ENCODE peak calls at places on chromosomes 11 and 22, in ten cellular contexts. A is right cardiac atrium; O is breast epithelium; T is fibroblast of lung; L is left ventricle myocardium inferior; R is heart left ventricle; B is A549; Z is neuronal stem cell; D is effector memory CD4-positive, alpha-beta T cell; M is upper lobe of right lung. K is an unnamed sample. For H3K4me1 and H3K9me3, the result is how much of the 10 kb centered on the place peaks cover.

GRCh38 chr11:74870485-74870884 is 78.4 kb downstream of the XRRA1 start:
- DNase-seq in A (no peak), O (no peak), T (peak), L (no peak), R (no peak), B (peak), Z (no peak), D (no peak), M (no peak), K (peak)

GRCh38 chr22:27632451-27633295 is 168.9 kb downstream of the MN1 start:
- DNase-seq in A (peak), O (no peak), T (no peak), L (peak), R (peak), B (no peak), Z (no peak), D (no peak), M (no peak), K (no peak)

GRCh38 chr11:16194566-16194965 is 161.8 kb downstream of the SOX6 start:
- DNase-seq in A (peak), O (no peak), T (no peak), L (no peak), R (peak), B (no peak), Z (no peak), D (no peak), M (no peak), K (no peak)

GRCh38 chr11:109424893-109425292 is 2.9 kb downstream of the C11orf87 start:
- DNase-seq in A (no peak), O (no peak), T (no peak), L (no peak), R (no peak), B (no peak), Z (peak), D (no peak), M (peak), K (no peak)

GRCh38 chr11:19666951-19667350 is 45.7 kb upstream of the NAV2 start:
- DNase-seq in A (no peak), O (no peak), T (no peak), L (no peak), R (no peak), B (no peak), Z (no peak), D (no peak), M (no peak), K (no peak)

GRCh38 chr11:28383471-28383870 is 275.3 kb downstream of the METTL15 start:
- DNase-seq in A (no peak), O (no peak), T (peak), L (no peak), R (no peak), B (no peak), Z (no peak), D (no peak), M (no peak), K (no peak)

GRCh38 chr11:22082788-22083187 is 110.1 kb upstream of the ANO5 start:
- DNase-seq in A (no peak), O (no peak), T (no peak), L (no peak), R (no peak), B (no peak), Z (no peak), D (no peak), M (no peak), K (no peak)

GRCh38 chr11:47616726-47617416 is 22.7 kb upstream of the C1QTNF4 start:
- DNase-seq in A (peak), O (no peak), T (peak), L (no peak), R (peak), B (peak), Z (no peak), D (no peak), M (no peak), K (no peak)

GRCh38 chr11:67369801-67370284 is 3.6 kb downstream of the CLCF1 start:
- DNase-seq in A (no peak), O (no peak), T (no peak), L (no peak), R (no peak), B (no peak), Z (no peak), D (no peak), M (no peak), K (no peak)

GRCh38 chr11:133694701-133695100 is 150.6 kb downstream of the SPATA19 start:
- DNase-seq in A (no peak), O (no peak), T (no peak), L (no peak), R (no peak), B (no peak), Z (no peak), D (no peak), M (no peak), K (no peak)

GRCh38 chr22:38120359-38121110 is 10.1 kb upstream of the BAIAP2L2 start:
- DNase-seq in A (no peak), O (no peak), T (no peak), L (no peak), R (no peak), B (no peak), Z (no peak), D (no peak), M (no peak), K (no peak)

GRCh38 chr11:93525601-93526000 is 17.6 kb downstream of the SMCO4 start:
- DNase-seq in A (no peak), O (no peak), T (peak), L (no peak), R (peak), B (no peak), Z (no peak), D (no peak), M (no peak), K (no peak)

GRCh38 chr11:112085822-112086421 is 634 bp downstream of the TIMM8B start:
- DNase-seq in A (no peak), O (no peak), T (peak), L (no peak), R (no peak), B (peak), Z (no peak), D (peak), M (no peak), K (no peak)

GRCh38 chr11:20367313-20367948 is 3.9 kb downstream of the HTATIP2 start:
- DNase-seq in A (peak), O (no peak), T (peak), L (no peak), R (no peak), B (peak), Z (no peak), D (no peak), M (no peak), K (no peak)

GRCh38 chr11:15651782-15652181 is 537.1 kb downstream of the INSC start:
- DNase-seq in A (peak), O (no peak), T (peak), L (no peak), R (no peak), B (no peak), Z (no peak), D (no peak), M (no peak), K (no peak)

GRCh38 chr22:26502688-26503561 is 9.3 kb downstream of the TFIP11 start:
- DNase-seq in A (peak), O (no peak), T (peak), L (peak), R (peak), B (peak), Z (peak), D (peak), M (no peak), K (no peak)

GRCh38 chr11:16591157-16591556 is 147.3 kb upstream of the C11orf58 start:
- DNase-seq in A (no peak), O (no peak), T (no peak), L (no peak), R (no peak), B (no peak), Z (no peak), D (no peak), M (no peak), K (no peak)

GRCh38 chr11:68440254-68440653 is 20.3 kb upstream of the PPP6R3 start:
- DNase-seq in A (no peak), O (no peak), T (peak), L (no peak), R (no peak), B (no peak), Z (no peak), D (no peak), M (no peak), K (no peak)

GRCh38 chr11:45333506-45333971 is 47.4 kb upstream of the SYT13 start:
- DNase-seq in A (peak), O (no peak), T (peak), L (peak), R (peak), B (peak), Z (no peak), D (no peak), M (no peak), K (no peak)

GRCh38 chr11:93738647-93739081 is 2.6 kb downstream of the TAF1D start:
- DNase-seq in A (no peak), O (no peak), T (no peak), L (no peak), R (no peak), B (no peak), Z (no peak), D (no peak), M (no peak), K (no peak)

GRCh38 chr11:70048279-70049024 is 29.7 kb upstream of the ANO1 start:
- DNase-seq in A (no peak), O (peak), T (no peak), L (no peak), R (no peak), B (peak), Z (peak), D (no peak), M (no peak), K (no peak)

GRCh38 chr11:66847461-66848232 is 4.4 kb downstream of the RCE1 start:
- DNase-seq in A (peak), O (peak), T (no peak), L (no peak), R (no peak), B (no peak), Z (no peak), D (no peak), M (no peak), K (no peak)

GRCh38 chr22:40635940-40636379 is 559 bp downstream of the MRTFA start:
- DNase-seq in A (no peak), O (no peak), T (no peak), L (no peak), R (no peak), B (no peak), Z (no peak), D (no peak), M (no peak), K (no peak)

GRCh38 chr11:17352925-17353227 is 1.3 kb downstream of the NCR3LG1 start:
- DNase-seq in A (peak), O (peak), T (peak), L (peak), R (peak), B (peak), Z (no peak), D (peak), M (peak), K (no peak)

GRCh38 chr11:118623291-118623655 is 15.9 kb downstream of the PHLDB1 start:
- DNase-seq in A (peak), O (peak), T (no peak), L (no peak), R (peak), B (peak), Z (no peak), D (no peak), M (no peak), K (no peak)

GRCh38 chr11:35593143-35593542 is 25.1 kb upstream of the FJX1 start:
- DNase-seq in A (no peak), O (no peak), T (peak), L (no peak), R (no peak), B (no peak), Z (no peak), D (no peak), M (no peak), K (no peak)

GRCh38 chr22:45473626-45474237 is 29.0 kb upstream of the FBLN1 start:
- DNase-seq in A (no peak), O (no peak), T (no peak), L (no peak), R (no peak), B (no peak), Z (no peak), D (no peak), M (peak), K (no peak)

GRCh38 chr22:29224121-29224858 is 18.6 kb downstream of the EMID1 start:
- DNase-seq in A (peak), O (no peak), T (peak), L (no peak), R (no peak), B (no peak), Z (no peak), D (no peak), M (peak), K (no peak)

GRCh38 chr11:115418626-115419025 is 85.6 kb downstream of the CADM1 start:
- DNase-seq in A (no peak), O (no peak), T (no peak), L (no peak), R (no peak), B (no peak), Z (no peak), D (no peak), M (no peak), K (no peak)

GRCh38 chr11:11608783-11609232 is 13.0 kb downstream of the GALNT18 start:
- DNase-seq in A (no peak), O (no peak), T (peak), L (no peak), R (no peak), B (peak), Z (no peak), D (no peak), M (no peak), K (no peak)

GRCh38 chr11:82315093-82315492 is 418.6 kb downstream of the FAM181B start:
- DNase-seq in A (no peak), O (no peak), T (no peak), L (no peak), R (no peak), B (peak), Z (peak), D (no peak), M (no peak), K (peak)

GRCh38 chr11:75625970-75626691 is 42.7 kb downstream of the MAP6 start:
- DNase-seq in A (no peak), O (no peak), T (peak), L (no peak), R (no peak), B (peak), Z (no peak), D (no peak), M (no peak), K (no peak)

GRCh38 chr22:33865996-33866395 is 54.3 kb downstream of the LARGE1 start:
- DNase-seq in A (no peak), O (no peak), T (no peak), L (no peak), R (no peak), B (no peak), Z (no peak), D (no peak), M (no peak), K (no peak)

GRCh38 chr22:49776053-49776511 is 51.6 kb downstream of the BRD1 start:
- DNase-seq in A (no peak), O (no peak), T (no peak), L (no peak), R (no peak), B (no peak), Z (no peak), D (no peak), M (no peak), K (no peak)

GRCh38 chr22:49776891-49777290 is 50.8 kb downstream of the BRD1 start:
- DNase-seq in A (peak), O (no peak), T (no peak), L (no peak), R (no peak), B (no peak), Z (no peak), D (no peak), M (no peak), K (no peak)

GRCh38 chr22:49774046-49774445 is 53.6 kb downstream of the BRD1 start:
- DNase-seq in A (peak), O (no peak), T (no peak), L (no peak), R (no peak), B (no peak), Z (no peak), D (no peak), M (no peak), K (no peak)

GRCh38 chr22:49774499-49775151 is 53.0 kb downstream of the BRD1 start:
- DNase-seq in A (peak), O (no peak), T (no peak), L (no peak), R (no peak), B (no peak), Z (no peak), D (no peak), M (no peak), K (no peak)

DNA sequence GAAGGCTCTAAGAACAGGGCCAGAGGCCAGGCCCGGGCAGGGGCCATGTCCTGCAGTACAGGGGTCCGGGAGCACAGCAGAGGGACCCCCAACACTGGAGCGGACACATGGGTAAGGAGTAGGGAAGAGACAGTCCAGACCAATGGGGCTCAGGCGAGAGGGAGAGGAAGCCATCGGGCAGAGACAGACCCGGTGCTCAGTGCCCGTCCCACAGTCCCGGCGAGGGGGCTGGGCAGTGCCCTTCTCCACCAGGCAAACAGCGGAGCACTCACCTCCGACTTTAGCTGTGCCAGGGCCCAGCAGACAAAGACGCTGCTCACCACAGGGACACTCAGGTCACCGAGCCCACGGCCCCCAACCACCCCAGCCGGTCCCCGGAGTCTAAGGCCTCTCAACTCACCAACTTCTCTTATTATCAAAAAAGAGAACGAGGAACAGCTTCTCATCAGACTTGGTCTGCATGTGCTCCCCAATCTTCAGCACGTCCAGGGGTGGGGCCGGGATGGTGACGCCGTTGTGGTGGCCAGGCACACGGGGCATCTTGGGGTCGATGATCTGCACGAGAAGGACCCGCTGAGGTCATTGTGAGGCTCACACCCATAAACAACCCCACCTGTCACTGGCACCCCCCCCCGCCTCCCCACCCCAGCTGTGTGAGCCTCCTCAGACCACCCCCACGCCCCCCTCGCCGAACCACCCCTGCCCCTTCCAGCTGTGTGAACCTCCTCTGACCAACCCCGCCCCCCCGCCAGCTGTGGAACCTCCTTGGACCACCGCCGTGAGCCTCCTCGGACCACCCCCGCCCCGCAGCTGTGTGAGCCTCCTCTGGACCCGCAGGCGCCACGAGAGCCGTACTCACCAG is 52.3 kb downstream of the BRD1 start:
- DNase-seq in A (peak), O (no peak), T (no peak), L (no peak), R (no peak), B (no peak), Z (no peak), D (no peak), M (no peak), K (no peak)
- H3K4me1 ChIP-seq in A (under half), O (under half), T (under half), L (under half), R (under half), B (under half), Z (under half), D (under half), M (under half), K (under half)

GRCh38 chr22:47604563-47604962 is 842.1 kb downstream of the TBC1D22A start:
- DNase-seq in A (no peak), O (no peak), T (no peak), L (no peak), R (no peak), B (no peak), Z (no peak), D (no peak), M (peak), K (no peak)

GRCh38 chr22:47606426-47606825 is 844.0 kb downstream of the TBC1D22A start:
- DNase-seq in A (no peak), O (peak), T (no peak), L (no peak), R (no peak), B (no peak), Z (no peak), D (no peak), M (peak), K (no peak)

GRCh38 chr22:47605441-47605840 is 843.0 kb downstream of the TBC1D22A start:
- DNase-seq in A (no peak), O (peak), T (no peak), L (no peak), R (no peak), B (no peak), Z (no peak), D (no peak), M (peak), K (no peak)

GRCh38 chr22:47607486-47607885 is 845.0 kb downstream of the TBC1D22A start:
- DNase-seq in A (no peak), O (peak), T (no peak), L (no peak), R (peak), B (no peak), Z (no peak), D (no peak), M (peak), K (no peak)

GRCh38 chr22:47605886-47606285 is 843.4 kb downstream of the TBC1D22A start:
- DNase-seq in A (no peak), O (no peak), T (no peak), L (no peak), R (no peak), B (no peak), Z (no peak), D (no peak), M (peak), K (no peak)
- H3K9me3 ChIP-seq in A (under half), O (under half), T (under half), L (under half), R (under half), B (under half), Z (under half), D (under half), M (under half), K (under half)

DNA sequence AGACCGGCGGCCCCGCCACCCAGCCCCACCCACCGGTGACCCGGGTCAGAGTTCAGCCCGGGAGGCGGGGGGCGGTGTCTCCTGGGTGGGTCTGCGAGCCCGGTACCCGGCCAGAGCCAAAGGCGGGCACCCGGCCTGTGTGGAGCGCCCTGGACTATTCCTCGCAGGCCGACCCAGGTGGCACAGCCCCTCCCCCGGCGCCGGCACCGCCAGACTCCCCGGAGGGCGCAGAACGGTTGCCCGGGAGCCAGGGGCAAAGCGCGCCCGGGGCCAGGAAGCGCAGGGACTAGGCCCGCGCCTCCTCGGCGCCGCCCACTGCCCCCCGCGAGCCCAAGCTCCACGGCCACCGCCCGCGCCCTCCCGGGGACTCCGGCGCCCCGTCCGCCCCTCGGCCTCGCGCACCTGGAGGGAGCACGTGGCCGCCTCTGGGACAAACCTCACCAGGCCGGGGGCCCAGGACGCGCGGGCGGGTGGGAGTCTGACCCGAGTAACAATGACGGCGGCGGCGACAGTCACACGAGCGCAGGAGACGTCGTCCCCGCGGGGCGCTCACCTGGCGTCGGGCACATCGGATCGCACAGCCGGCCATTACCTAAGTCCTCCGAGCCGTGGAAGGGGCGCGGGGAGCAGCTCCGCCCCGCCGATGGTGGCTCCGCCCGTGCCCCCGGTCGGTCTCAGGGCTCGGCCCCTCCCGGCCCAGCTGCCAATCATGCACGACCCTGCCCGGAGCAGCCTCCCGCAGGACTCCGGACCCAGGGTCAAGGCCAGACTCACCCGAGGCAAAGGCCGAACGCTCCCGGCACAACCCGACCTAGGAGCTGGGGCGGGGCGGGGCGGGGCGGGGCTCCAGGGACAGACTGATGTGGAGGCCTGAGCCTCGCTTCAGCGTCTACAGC is 7.5 kb downstream of the PLXNB2 start:
- DNase-seq in A (peak), O (no peak), T (no peak), L (peak), R (no peak), B (no peak), Z (no peak), D (no peak), M (no peak), K (no peak)
- H3K4me3 ChIP-seq in A (peak), O (peak), T (no peak), L (peak), R (peak), B (no peak), Z (peak), D (no peak), M (peak), K (peak)

GRCh38 chr11:64250406-64250874 is 890 bp upstream of the PLCB3 start:
- DNase-seq in A (no peak), O (no peak), T (no peak), L (no peak), R (no peak), B (no peak), Z (no peak), D (no peak), M (no peak), K (no peak)

GRCh38 chr11:64249563-64250405 is 1.5 kb upstream of the PLCB3 start:
- DNase-seq in A (no peak), O (no peak), T (no peak), L (no peak), R (no peak), B (no peak), Z (no peak), D (no peak), M (no peak), K (peak)

GRCh38 chr11:64247729-64248531 is 1.2 kb upstream of the PPP1R14B start:
- DNase-seq in A (no peak), O (no peak), T (no peak), L (no peak), R (no peak), B (no peak), Z (no peak), D (no peak), M (no peak), K (no peak)

GRCh38 chr11:64248578-64248977 is 1.8 kb upstream of the PPP1R14B start:
- DNase-seq in A (no peak), O (no peak), T (no peak), L (no peak), R (no peak), B (no peak), Z (no peak), D (no peak), M (no peak), K (no peak)

GRCh38 chr11:64249038-64249437 is 2.3 kb upstream of the PLCB3 start:
- DNase-seq in A (no peak), O (no peak), T (no peak), L (no peak), R (no peak), B (no peak), Z (no peak), D (no peak), M (no peak), K (no peak)
- H3K4me1 ChIP-seq in A (under half), O (under half), T (under half), L (half or more), R (under half), B (under half), Z (under half), D (under half), M (under half), K (under half)